ENCODE peak calls at places on chromosomes 2 and 18, in four cellular contexts. S, X, U and B are unnamed samples. For H3K4me1, the result is how much of the 10 kb centered on the place peaks cover.

GRCh38 chr18:57059366-57059765 is 87.5 kb upstream of the BOD1L2 start:
- DNase-seq in S (no peak), X (no peak), U (no peak), B (no peak)

GRCh38 chr2:213187833-213188532 is 36.6 kb upstream of the IKZF2 start:
- DNase-seq in S (peak), X (peak), U (peak), B (peak)

GRCh38 chr18:24051256-24051947 is 36.8 kb downstream of the TTC39C start:
- DNase-seq in S (no peak), X (no peak), U (peak), B (no peak)

GRCh38 chr2:104793971-104794370 is 59.9 kb upstream of the POU3F3 start:
- DNase-seq in S (no peak), X (no peak), U (no peak), B (no peak)

GRCh38 chr2:1651131-1652066 is 92.9 kb downstream of the PXDN start:
- DNase-seq in S (no peak), X (no peak), U (no peak), B (no peak)

GRCh38 chr18:3995476-3996102 is 459.5 kb downstream of the DLGAP1 start:
- DNase-seq in S (peak), X (peak), U (peak), B (peak)

GRCh38 chr2:29423267-29423666 is 308.1 kb downstream of the CLIP4 start:
- DNase-seq in S (no peak), X (no peak), U (no peak), B (no peak)

GRCh38 chr2:128310094-128310716 is 8.5 kb downstream of the HS6ST1 start:
- DNase-seq in S (no peak), X (no peak), U (no peak), B (no peak)

GRCh38 chr2:60552851-60553495 is 481 bp downstream of the BCL11A start:
- DNase-seq in S (no peak), X (peak), U (no peak), B (no peak)

GRCh38 chr2:197008229-197008628 is 81.7 kb upstream of the PGAP1 start:
- DNase-seq in S (no peak), X (no peak), U (peak), B (peak)

GRCh38 chr2:240997141-240997855 is 1.1 kb upstream of the SNED1 start:
- DNase-seq in S (no peak), X (peak), U (no peak), B (no peak)

GRCh38 chr18:70289351-70290330 is 796 bp downstream of the SOCS6 start:
- DNase-seq in S (peak), X (peak), U (peak), B (peak)

GRCh38 chr2:47221956-47222355 is 66.8 kb upstream of the STPG4 start:
- DNase-seq in S (no peak), X (no peak), U (peak), B (no peak)

GRCh38 chr18:58025733-58026132 is 18.3 kb upstream of the NEDD4L start:
- DNase-seq in S (no peak), X (no peak), U (peak), B (no peak)

GRCh38 chr2:233871432-233871831 is 3.2 kb upstream of the MSL3B start:
- DNase-seq in S (no peak), X (no peak), U (no peak), B (no peak)

GRCh38 chr18:57959278-57959677 is 84.7 kb upstream of the NEDD4L start:
- DNase-seq in S (peak), X (no peak), U (peak), B (peak)

GRCh38 chr2:208638059-208638458 is 231.5 kb downstream of the PTH2R start:
- DNase-seq in S (no peak), X (no peak), U (no peak), B (peak)

GRCh38 chr2:197281421-197281820 is 29.2 kb downstream of the ANKRD44 start:
- DNase-seq in S (no peak), X (no peak), U (no peak), B (no peak)

GRCh38 chr2:171553236-171553635 is 31.0 kb downstream of the CYBRD1 start:
- DNase-seq in S (no peak), X (no peak), U (no peak), B (no peak)

GRCh38 chr2:61011649-61012048 is 5.9 kb upstream of the PEX13 start:
- DNase-seq in S (no peak), X (no peak), U (peak), B (no peak)

GRCh38 chr2:201907128-201907886 is 101.0 kb downstream of the CDK15 start:
- DNase-seq in S (no peak), X (no peak), U (peak), B (peak)

GRCh38 chr2:22692751-22693150 is 692.2 kb upstream of the KLHL29 start:
- DNase-seq in S (no peak), X (no peak), U (no peak), B (no peak)

GRCh38 chr2:54909006-54909405 is 141.2 kb downstream of the RTN4 start:
- DNase-seq in S (no peak), X (no peak), U (peak), B (no peak)

GRCh38 chr18:424869-425138 is 75.7 kb downstream of the COLEC12 start:
- DNase-seq in S (no peak), X (no peak), U (no peak), B (no peak)
- H3K9ac ChIP-seq in S (no peak), X (no peak), U (no peak), B (no peak)

DNA sequence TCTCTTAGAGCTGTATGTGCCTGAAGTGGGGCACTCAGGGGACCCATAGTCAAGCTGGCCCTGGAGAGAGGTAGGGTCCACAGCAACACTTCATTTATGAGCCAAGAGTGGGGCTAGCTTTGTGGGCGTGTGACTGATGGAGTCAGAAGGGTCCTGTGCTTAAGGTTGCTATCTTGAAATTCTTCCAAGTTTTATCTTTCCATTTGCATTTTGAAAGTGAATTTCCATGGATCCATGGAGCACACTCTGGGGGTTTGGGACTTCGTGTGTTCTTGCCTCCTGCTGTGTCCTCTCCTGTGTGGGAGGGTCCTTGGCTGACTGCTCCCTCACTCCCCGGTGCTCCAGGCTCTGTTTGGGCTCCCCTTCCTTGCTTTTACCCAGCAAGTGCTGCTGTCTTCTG is 50.8 kb downstream of the FHOD3 start:
- DNase-seq in S (no peak), X (no peak), U (no peak), B (no peak)
- H2BK120ac ChIP-seq in S (no peak), X (no peak), U (no peak), B (no peak)

DNA sequence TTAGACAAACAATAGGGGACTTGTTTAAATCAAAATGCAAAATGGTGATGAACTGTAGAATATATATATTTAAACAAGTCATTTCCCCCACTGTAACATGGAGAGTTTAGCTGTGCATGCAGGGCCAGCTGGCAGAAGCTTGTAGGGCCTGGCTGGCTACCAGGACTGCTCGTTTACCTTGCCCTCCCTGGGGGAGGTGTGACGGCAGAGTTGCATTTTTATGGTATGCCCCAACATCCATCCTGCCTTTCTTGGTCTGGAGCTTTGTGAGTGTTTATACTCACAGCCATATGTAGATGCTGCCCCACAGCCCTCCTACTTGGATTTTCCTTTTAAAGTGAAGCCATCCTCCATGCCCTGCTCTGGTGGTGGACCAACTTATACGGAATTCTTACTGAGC is 101.8 kb upstream of the ZFP36L2 start:
- DNase-seq in S (no peak), X (no peak), U (peak), B (no peak)
- H3K4me1 ChIP-seq in S (under half), X (under half), U (under half), B (under half)

DNA sequence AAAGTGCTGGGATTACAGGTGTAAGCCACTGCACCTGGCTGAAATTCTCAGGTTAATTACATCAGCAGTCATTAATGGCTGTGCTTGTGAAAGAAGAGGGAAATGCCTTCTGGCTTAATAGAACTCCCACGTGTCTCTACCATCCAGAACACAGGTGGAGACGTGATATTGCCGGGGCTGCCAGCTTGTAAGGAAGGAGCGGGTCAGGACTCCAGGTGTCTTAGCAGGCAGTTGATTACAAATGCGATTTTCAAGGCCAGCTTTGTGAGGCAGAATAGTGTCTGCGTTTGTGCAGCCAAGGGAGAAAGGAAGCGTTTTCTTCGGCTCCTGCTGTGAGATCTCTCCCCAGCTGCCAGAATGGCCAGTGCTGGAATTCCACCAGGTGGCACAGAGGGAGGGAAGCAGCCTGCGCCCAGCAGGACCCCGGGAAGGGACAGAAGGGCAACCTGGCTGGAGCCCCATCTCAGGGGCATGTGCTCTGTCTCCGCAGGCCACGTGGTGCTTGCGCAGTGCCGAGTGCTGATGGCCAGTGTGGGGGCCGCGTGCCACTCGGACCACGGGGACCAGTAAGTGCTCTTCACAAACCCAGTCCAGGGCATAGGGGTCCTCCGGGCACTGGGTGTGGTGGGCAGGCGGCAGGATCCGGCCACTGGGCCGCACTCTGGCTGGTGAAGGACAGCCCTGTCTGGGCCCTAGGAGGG is 3.7 kb upstream of the ESPNL start:
- DNase-seq in S (no peak), X (peak), U (no peak), B (no peak)
- H3K9ac ChIP-seq in S (peak), X (no peak), U (no peak), B (no peak)